ENCODE peak calls at places on chromosomes 13 and 19, in five cellular contexts. Z is iPS-NIHi11; G is AG04450; A is activated naive CD4-positive, alpha-beta T cell; B is mucosa of gallbladder. T is an unnamed sample.

GRCh38 chr13:67977081-67977480 is 746.9 kb upstream of the PCDH9 start:
- DNase-seq in Z (no peak), G (no peak), B (no peak), A (no peak), T (no peak)

GRCh38 chr13:101868585-101869469 is 416.4 kb downstream of the ITGBL1 start:
- DNase-seq in Z (no peak), G (no peak), B (no peak), A (no peak), T (no peak)

GRCh38 chr13:76968041-76968440 is 19.7 kb downstream of the ACOD1 start:
- DNase-seq in A (no peak), G (no peak), B (no peak), Z (no peak), T (no peak)

GRCh38 chr13:79459906-79460305 is 21.0 kb upstream of the NDFIP2 start:
- DNase-seq in A (no peak), G (no peak), Z (no peak), B (no peak), T (no peak)

GRCh38 chr13:75587679-75588078 is 38.1 kb downstream of the UCHL3 start:
- DNase-seq in G (no peak), A (no peak), B (no peak), Z (peak), T (no peak)

GRCh38 chr13:110438776-110439175 is 122.7 kb downstream of the RAB20 start:
- DNase-seq in A (no peak), G (no peak), Z (no peak), B (no peak), T (no peak)

GRCh38 chr13:42971670-42972355 is 20.2 kb downstream of the EPSTI1 start:
- DNase-seq in A (no peak), G (no peak), Z (no peak), B (no peak), T (no peak)

GRCh38 chr13:111610077-111610476 is 289.6 kb downstream of the TEX29 start:
- DNase-seq in A (no peak), Z (no peak), G (no peak), B (no peak), T (no peak)

GRCh38 chr19:46976845-46977320 is 42.8 kb upstream of the NPAS1 start:
- DNase-seq in Z (peak), A (no peak), B (no peak), G (no peak), T (no peak)

GRCh38 chr13:68099616-68100015 is 869.5 kb upstream of the PCDH9 start:
- DNase-seq in Z (no peak), B (no peak), A (no peak), G (peak), T (no peak)

GRCh38 chr19:35344511-35345031 is 3.1 kb upstream of the FFAR1 start:
- DNase-seq in B (no peak), Z (peak), A (no peak), G (no peak), T (no peak)

GRCh38 chr19:58468216-58468839 is 1.4 kb downstream of the ZNF324 start:
- DNase-seq in Z (no peak), B (no peak), A (no peak), G (no peak), T (peak)

T was measured in AML-193.